ENCODE peak calls at places on chromosome 16, in ten cellular contexts. Q, W, M, D, H, V, F, Y, B and P are unnamed samples.

GRCh38 chr16:67654069-67654911 is 5.8 kb downstream of the ACD start:
- DNase-seq in M (no peak), W (no peak), Q (no peak), V (no peak), F (no peak), Y (no peak), D (no peak), H (no peak), B (peak; percentile 38), P (no peak)

GRCh38 chr16:5444181-5444580 is 346.6 kb upstream of the EEF2KMT start:
- DNase-seq in F (no peak), B (no peak), M (no peak), Q (no peak), V (no peak), D (no peak), Y (no peak), H (no peak), W (no peak), P (no peak)

GRCh38 chr16:752008-752315 is 8.6 kb upstream of the MSLN start:
- DNase-seq in D (no peak), Y (no peak), Q (no peak), H (no peak), F (no peak), B (peak; percentile 50), V (no peak), W (no peak), M (no peak), P (no peak)

GRCh38 chr16:68074850-68075249 is 10.3 kb upstream of the NFATC3 start:
- DNase-seq in D (no peak), Q (no peak), M (no peak), V (no peak), W (no peak), F (no peak), Y (no peak), B (no peak), H (no peak), P (no peak)

GRCh38 chr16:24070851-24071250 is 185.3 kb upstream of the CACNG3 start:
- DNase-seq in B (peak; percentile 89), H (peak; percentile 65), V (peak; percentile 72), Q (no peak), M (peak; percentile 28), Y (no peak), D (no peak), W (no peak), F (no peak), P (peak; percentile 75)

GRCh38 chr16:87074635-87075318 is 242.4 kb downstream of the C16orf95 start:
- DNase-seq in M (no peak), B (no peak), Q (no peak), H (peak; percentile 90), D (peak; percentile 78), F (no peak), Y (no peak), V (no peak), W (no peak), P (no peak)

GRCh38 chr16:57797526-57798266 is 4.6 kb downstream of the KIFC3 start:
- DNase-seq in M (no peak), H (peak; percentile 83), B (peak; percentile 82), Y (no peak), W (no peak), V (no peak), D (no peak), F (no peak), Q (no peak), P (peak; percentile 35)

GRCh38 chr16:85690469-85691064 is 1.8 kb upstream of the GINS2 start:
- DNase-seq in Y (no peak), M (no peak), B (no peak), D (no peak), Q (no peak), H (no peak), W (no peak), F (no peak), V (no peak), P (no peak)

GRCh38 chr16:50955311-50955710 is 195.8 kb downstream of the SALL1 start:
- DNase-seq in F (no peak), B (no peak), W (no peak), D (no peak), M (no peak), Q (no peak), H (peak; percentile 19), V (no peak), Y (no peak), P (no peak)

GRCh38 chr16:89257281-89257731 is 39.8 kb downstream of the ZNF778 start:
- DNase-seq in B (peak; percentile 52), F (no peak), Q (no peak), V (no peak), Y (no peak), D (no peak), H (peak; percentile 66), M (no peak), W (no peak), P (no peak)

GRCh38 chr16:51167170-51167710 is 16.2 kb upstream of the SALL1 start:
- DNase-seq in V (no peak), H (no peak), M (no peak), Q (no peak), D (no peak), B (no peak), Y (no peak), F (no peak), W (no peak), P (no peak)

GRCh38 chr16:11674818-11675560 is 6.7 kb downstream of the SNN start:
- DNase-seq in D (peak; percentile 65), W (no peak), B (peak; percentile 30), V (no peak), F (no peak), Q (no peak), Y (no peak), M (no peak), H (no peak), P (no peak)

GRCh38 chr16:10862432-10862831 is 14.6 kb upstream of the CIITA start:
- DNase-seq in D (no peak), H (no peak), Q (peak; percentile 5), M (peak; percentile 17), F (no peak), V (no peak), B (no peak), W (no peak), Y (no peak), P (no peak)

GRCh38 chr16:70780546-70780945 is 20.4 kb downstream of the VAC14 start:
- DNase-seq in Q (no peak), D (no peak), B (no peak), Y (no peak), W (no peak), H (no peak), V (no peak), F (no peak), M (no peak), P (no peak)

GRCh38 chr16:29023279-29024278 is 38.7 kb downstream of the LAT start:
- DNase-seq in W (no peak), M (no peak), Q (no peak), D (no peak), F (no peak), B (no peak), Y (no peak), H (no peak), V (no peak), P (no peak)

GRCh38 chr16:88387177-88387576 is 4.4 kb downstream of the ZNF469 start:
- DNase-seq in W (no peak), H (no peak), M (no peak), D (no peak), Q (no peak), Y (no peak), V (no peak), B (no peak), F (no peak), P (no peak)

GRCh38 chr16:4226251-4227039 is 15.4 kb downstream of the SRL start:
- DNase-seq in Q (no peak), Y (no peak), B (no peak), D (no peak), M (no peak), H (no peak), V (no peak), W (no peak), F (no peak), P (no peak)

GRCh38 chr16:10579965-10580918 is at the start of gene EMP2:
- DNase-seq in Y (no peak), F (no peak), Q (no peak), V (peak; percentile 84), B (peak; percentile 87), M (peak; percentile 88), D (peak; percentile 70), W (no peak), H (peak; percentile 93), P (peak; percentile 89)

GRCh38 chr16:24538756-24539294 is 541 bp upstream of the RBBP6 start:
- DNase-seq in Q (peak; percentile 23), F (no peak), M (peak; percentile 65), W (peak; percentile 2), D (peak; percentile 80), B (no peak), V (peak; percentile 56), H (no peak), Y (no peak), P (no peak)

GRCh38 chr16:84423416-84423837 is 55.1 kb downstream of the ATP2C2 start:
- DNase-seq in W (no peak), M (no peak), D (peak; percentile 41), H (peak; percentile 39), B (peak; percentile 69), Y (no peak), Q (no peak), F (no peak), V (peak; percentile 34), P (peak; percentile 55)